ENCODE peak calls at places on chromosomes 2 and 18, in six cellular contexts. A, S, H, W, V and R are unnamed samples.

GRCh38 chr18:56377161-56377560 is 261.2 kb downstream of the TXNL1 start:
- DNase-seq in A (no peak), S (no peak), H (no peak), W (no peak), V (peak), R (no peak)

GRCh38 chr2:1854747-1855146 is 110.4 kb upstream of the PXDN start:
- DNase-seq in A (no peak), S (no peak), H (peak), W (peak), V (peak), R (no peak)

GRCh38 chr2:205822578-205822977 is 140.3 kb downstream of the NRP2 start:
- DNase-seq in A (no peak), S (no peak), H (no peak), W (peak), V (peak), R (no peak)

GRCh38 chr2:217433522-217433921 is 569.3 kb downstream of the TNS1 start:
- DNase-seq in A (no peak), S (no peak), H (peak), W (no peak), V (no peak), R (no peak)

GRCh38 chr18:23819005-23819404 is 129.8 kb downstream of the LAMA3 start:
- DNase-seq in A (no peak), S (no peak), H (no peak), W (no peak), V (no peak), R (no peak)

GRCh38 chr2:233668605-233669260 is 3.0 kb upstream of the UGT1A9 start:
- DNase-seq in A (no peak), S (no peak), H (no peak), W (no peak), V (no peak), R (no peak)

GRCh38 chr2:30798536-30798991 is 8.7 kb downstream of the CAPN13 start:
- DNase-seq in A (no peak), S (no peak), H (no peak), W (no peak), V (no peak), R (no peak)

GRCh38 chr2:45616663-45617411 is 5.8 kb upstream of the SRBD1 start:
- DNase-seq in A (no peak), S (no peak), H (no peak), W (peak), V (no peak), R (no peak)

GRCh38 chr2:180359522-180360282 is 352.6 kb upstream of the CWC22 start:
- DNase-seq in A (peak), S (peak), H (no peak), W (peak), V (no peak), R (no peak)

GRCh38 chr2:180570864-180571263 is 409.5 kb upstream of the UBE2E3 start:
- DNase-seq in A (no peak), S (no peak), H (no peak), W (no peak), V (no peak), R (no peak)

GRCh38 chr2:73827018-73827417 is 1.7 kb upstream of the STAMBP start:
- DNase-seq in A (no peak), S (no peak), H (no peak), W (peak), V (no peak), R (peak)

GRCh38 chr2:237686659-237687136 is 59.3 kb downstream of the LRRFIP1 start:
- DNase-seq in A (no peak), S (no peak), H (no peak), W (peak), V (no peak), R (no peak)

GRCh38 chr18:1177232-1177631 is 272.6 kb downstream of the ADCYAP1 start:
- DNase-seq in A (no peak), S (no peak), H (no peak), W (no peak), V (no peak), R (no peak)

GRCh38 chr2:172613035-172613434 is 57.1 kb downstream of the PDK1 start:
- DNase-seq in A (no peak), S (no peak), H (no peak), W (no peak), V (no peak), R (no peak)